ENCODE peak calls at places on chromosome 7, in eight cellular contexts. T, A, B, W, Q, C, X and F are unnamed samples.
A peak's percentile ranks its signal among the peaks of the same experiment; 100 is the strongest.

GRCh38 chr7:74217455-74218342 is 7.9 kb downstream of the LAT2 start:
- DNase-seq in B (no peak), T (no peak), A (no peak), W (peak; percentile 30), C (no peak), Q (no peak), X (peak; percentile 28), F (no peak)

GRCh38 chr7:41029072-41029492 is 673.8 kb downstream of the INHBA start:
- DNase-seq in C (peak; percentile 33), X (peak; percentile 100), B (no peak), W (no peak), T (no peak), Q (no peak), A (no peak), F (no peak)

GRCh38 chr7:95578299-95578855 is 17.9 kb downstream of the PDK4 start:
- DNase-seq in T (no peak), A (no peak), C (no peak), W (no peak), Q (no peak), B (no peak), X (no peak), F (no peak)

GRCh38 chr7:240887-241421 is 48.6 kb downstream of the FAM20C start:
- DNase-seq in A (no peak), X (no peak), B (no peak), Q (no peak), T (peak; percentile 24), C (no peak), W (no peak), F (no peak)

GRCh38 chr7:47572939-47573757 is 8.8 kb downstream of the TNS3 start:
- DNase-seq in Q (no peak), X (no peak), C (no peak), W (no peak), B (no peak), T (no peak), A (no peak), F (no peak)

GRCh38 chr7:107166702-107167426 is 1.9 kb upstream of the HBP1 start:
- DNase-seq in Q (no peak), B (no peak), X (no peak), A (no peak), C (no peak), T (no peak), W (no peak), F (no peak)

GRCh38 chr7:73567140-73567539 is 9.7 kb upstream of the BCL7B start:
- DNase-seq in B (no peak), A (peak; percentile 21), C (no peak), T (no peak), Q (no peak), W (no peak), X (no peak), F (no peak)

GRCh38 chr7:46257766-46258448 is 336.8 kb upstream of the IGFBP3 start:
- DNase-seq in A (no peak), Q (no peak), W (no peak), C (peak; percentile 15), X (peak; percentile 93), T (no peak), B (no peak), F (no peak)

GRCh38 chr7:48090095-48090805 is 1.2 kb downstream of the UPP1 start:
- DNase-seq in W (peak; percentile 47), A (no peak), T (peak; percentile 83), X (peak; percentile 34), B (peak; percentile 47), Q (no peak), C (no peak), F (no peak)

GRCh38 chr7:43584200-43584586 is 1.3 kb downstream of the STK17A start:
- DNase-seq in A (no peak), W (peak; percentile 19), Q (peak; percentile 50), B (no peak), T (peak; percentile 22), C (no peak), X (peak; percentile 71), F (no peak)

GRCh38 chr7:44608916-44609648 is 2.7 kb downstream of the OGDH start:
- DNase-seq in B (no peak), Q (no peak), T (peak; percentile 17), A (no peak), X (no peak), W (no peak), C (no peak), F (no peak)

GRCh38 chr7:113033959-113034358 is 52.7 kb downstream of the GPR85 start:
- DNase-seq in C (no peak), W (no peak), B (no peak), T (no peak), Q (no peak), A (no peak), X (no peak), F (no peak)

GRCh38 chr7:30556854-30557644 is 37.6 kb upstream of the GARS1 start:
- DNase-seq in B (no peak), W (no peak), T (peak; percentile 91), Q (no peak), C (no peak), X (peak; percentile 25), A (no peak), F (no peak)

GRCh38 chr7:132687016-132687415 is 110.7 kb upstream of the PLXNA4 start:
- DNase-seq in Q (no peak), A (no peak), B (no peak), T (no peak), C (no peak), X (no peak), W (no peak), F (no peak)

GRCh38 chr7:91957823-91958222 is 17.2 kb downstream of the AKAP9 start:
- DNase-seq in C (no peak), A (no peak), W (no peak), B (no peak), Q (no peak), X (no peak), T (no peak), F (no peak)

GRCh38 chr7:123727071-123727837 is 21.5 kb downstream of the WASL start:
- DNase-seq in X (peak; percentile 90), B (no peak), C (no peak), A (no peak), Q (no peak), T (no peak), W (no peak), F (no peak)

GRCh38 chr7:155685791-155686160 is 41.3 kb downstream of the RBM33 start:
- DNase-seq in B (no peak), T (no peak), A (no peak), W (no peak), X (no peak), C (no peak), Q (no peak), F (no peak)

GRCh38 chr7:43763183-43763582 is 4.7 kb downstream of the BLVRA start:
- DNase-seq in Q (no peak), T (peak; percentile 42), W (no peak), A (peak; percentile 48), B (no peak), C (no peak), X (no peak), F (no peak)

GRCh38 chr7:50921114-50921513 is 138.4 kb upstream of the GRB10 start:
- DNase-seq in X (no peak), C (no peak), T (no peak), Q (no peak), B (no peak), W (no peak), A (no peak), F (no peak)

GRCh38 chr7:10015687-10016086 is 958.0 kb upstream of the PHF14 start:
- DNase-seq in T (no peak), C (no peak), Q (no peak), A (no peak), X (no peak), W (no peak), B (no peak), F (no peak)

GRCh38 chr7:107501593-107501992 is 31.7 kb downstream of the GPR22 start:
- DNase-seq in Q (no peak), X (peak; percentile 41), A (no peak), T (peak; percentile 35), W (peak; percentile 23), B (no peak), C (peak; percentile 18), F (peak; percentile 62)

GRCh38 chr7:111982133-111982532 is 224.1 kb downstream of the DOCK4 start:
- DNase-seq in Q (no peak), T (no peak), B (no peak), X (no peak), W (no peak), A (no peak), C (no peak), F (no peak)

GRCh38 chr7:21868647-21868896 is 77.1 kb downstream of the CDCA7L start:
- DNase-seq in X (no peak), B (no peak), W (no peak), C (no peak), A (no peak), T (no peak), Q (no peak), F (no peak)

GRCh38 chr7:21869785-21870402 is 75.8 kb downstream of the CDCA7L start:
- DNase-seq in C (no peak), Q (no peak), T (peak; percentile 28), X (peak; percentile 37), B (no peak), A (no peak), W (no peak), F (no peak)

GRCh38 chr7:21867816-21868646 is 77.7 kb downstream of the CDCA7L start:
- DNase-seq in A (no peak), T (no peak), X (no peak), C (no peak), B (no peak), Q (no peak), W (no peak), F (no peak)
- H3K4me1 ChIP-seq in A (no peaks in the 10 kb centered on the region), T (peaks cover 11% of the 10 kb centered on the region), X (no peaks in the 10 kb centered on the region), C (peaks cover 4% of the 10 kb centered on the region), B (peaks cover 7% of the 10 kb centered on the region), Q (no peaks in the 10 kb centered on the region), W (no peaks in the 10 kb centered on the region), F (no peaks in the 10 kb centered on the region)

GRCh38 chr7:22802426-22802825 is 20.2 kb downstream of the TOMM7 start:
- DNase-seq in A (no peak), C (no peak), W (no peak), Q (no peak), B (no peak), T (no peak), X (no peak), F (no peak)
- TF ChIP-seq CTCF in A (no peak), C (no peak), W (no peak), Q (no peak), B (no peak), T (no peak), X (no peak), F (no peak)

GRCh38 chr7:79912213-79912633 is 222.4 kb upstream of the GNAI1 start:
- DNase-seq in B (no peak), T (no peak), Q (no peak), A (no peak), W (no peak), X (no peak), C (no peak), F (no peak)
- H3K4me1 ChIP-seq in B (no peaks in the 10 kb centered on the region), T (no peaks in the 10 kb centered on the region), Q (no peaks in the 10 kb centered on the region), A (no peaks in the 10 kb centered on the region), W (no peaks in the 10 kb centered on the region), X (no peaks in the 10 kb centered on the region), C (no peaks in the 10 kb centered on the region), F (no peaks in the 10 kb centered on the region)

DNA sequence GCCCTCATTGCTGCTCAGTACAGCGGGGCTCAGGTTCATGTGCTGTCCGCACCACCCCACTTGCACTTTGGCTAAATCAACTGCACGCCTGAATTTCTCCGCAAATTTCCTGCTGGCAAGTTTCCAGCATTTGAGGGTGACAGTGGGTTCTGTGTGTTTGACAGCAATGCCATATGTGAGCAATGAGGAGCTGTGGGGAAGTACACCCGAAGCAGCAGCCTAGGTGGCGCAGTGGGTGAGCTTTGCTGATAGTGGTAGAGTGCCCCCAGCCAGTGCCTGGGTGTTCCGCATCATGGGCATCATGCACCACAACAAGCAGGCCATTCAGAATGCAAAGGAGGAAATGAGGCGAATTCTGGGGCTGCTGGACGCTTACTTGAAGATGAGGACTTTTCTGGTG is 103.9 kb upstream of the POT1 start:
- DNase-seq in B (no peak), A (no peak), Q (no peak), X (no peak), W (no peak), C (no peak), T (no peak), F (no peak)
- TF ChIP-seq CTCF in B (no peak), A (no peak), Q (no peak), X (no peak), W (no peak), C (no peak), T (no peak), F (no peak)